ENCODE peak calls at places on chromosomes 3 and 15, in eight cellular contexts. One of them, this sample, is unnamed.

GRCh38 chr3:126947429-126947828 is 35.5 kb upstream of the PLXNA1 start:
- DNase-seq in neural progenitor cell: no peak
- DNase-seq in heart right ventricle: no peak
- DNase-seq in lower leg skin: no peak
- DNase-seq in bronchial epithelial cell: no peak
- DNase-seq in GM12864: no peak
- DNase-seq in HL-60: no peak
- DNase-seq in choroid plexus epithelial cell: no peak
- DNase-seq in this sample: no peak

GRCh38 chr3:123688241-123688747 is 103.4 kb upstream of the HACD2 start:
- DNase-seq in neural progenitor cell: no peak
- DNase-seq in heart right ventricle: no peak
- DNase-seq in lower leg skin: peak
- DNase-seq in bronchial epithelial cell: peak
- DNase-seq in GM12864: no peak
- DNase-seq in HL-60: no peak
- DNase-seq in choroid plexus epithelial cell: peak
- DNase-seq in this sample: no peak

GRCh38 chr3:49747792-49748480 is 24.2 kb upstream of the GMPPB start:
- DNase-seq in neural progenitor cell: no peak
- DNase-seq in heart right ventricle: no peak
- DNase-seq in lower leg skin: no peak
- DNase-seq in bronchial epithelial cell: peak
- DNase-seq in GM12864: no peak
- DNase-seq in HL-60: no peak
- DNase-seq in choroid plexus epithelial cell: peak
- DNase-seq in this sample: no peak

GRCh38 chr3:178129109-178129508 is 407.1 kb upstream of the KCNMB2 start:
- DNase-seq in neural progenitor cell: no peak
- DNase-seq in heart right ventricle: no peak
- DNase-seq in lower leg skin: no peak
- DNase-seq in bronchial epithelial cell: no peak
- DNase-seq in GM12864: no peak
- DNase-seq in HL-60: no peak
- DNase-seq in choroid plexus epithelial cell: no peak
- DNase-seq in this sample: no peak

GRCh38 chr3:149965278-149965677 is 5.4 kb downstream of the PFN2 start:
- DNase-seq in neural progenitor cell: no peak
- DNase-seq in heart right ventricle: no peak
- DNase-seq in lower leg skin: no peak
- DNase-seq in bronchial epithelial cell: no peak
- DNase-seq in GM12864: no peak
- DNase-seq in HL-60: no peak
- DNase-seq in choroid plexus epithelial cell: peak
- DNase-seq in this sample: no peak

GRCh38 chr15:81184188-81184587 is 12.5 kb upstream of the IL16 start:
- DNase-seq in neural progenitor cell: no peak
- DNase-seq in heart right ventricle: no peak
- DNase-seq in lower leg skin: peak
- DNase-seq in bronchial epithelial cell: no peak
- DNase-seq in GM12864: no peak
- DNase-seq in HL-60: no peak
- DNase-seq in choroid plexus epithelial cell: no peak
- DNase-seq in this sample: no peak

GRCh38 chr3:170037463-170038433 is at the start of gene GPR160:
- DNase-seq in neural progenitor cell: peak
- DNase-seq in heart right ventricle: peak
- DNase-seq in lower leg skin: peak
- DNase-seq in bronchial epithelial cell: peak
- DNase-seq in GM12864: no peak
- DNase-seq in HL-60: peak
- DNase-seq in choroid plexus epithelial cell: peak
- DNase-seq in this sample: peak

GRCh38 chr15:82571722-82572222 is 31.5 kb upstream of the RPS17 start:
- DNase-seq in neural progenitor cell: peak
- DNase-seq in heart right ventricle: peak
- DNase-seq in lower leg skin: peak
- DNase-seq in bronchial epithelial cell: no peak
- DNase-seq in GM12864: no peak
- DNase-seq in HL-60: no peak
- DNase-seq in choroid plexus epithelial cell: peak
- DNase-seq in this sample: no peak

GRCh38 chr3:53817211-53817610 is 29.0 kb downstream of the CHDH start:
- DNase-seq in neural progenitor cell: no peak
- DNase-seq in heart right ventricle: no peak
- DNase-seq in lower leg skin: no peak
- DNase-seq in bronchial epithelial cell: no peak
- DNase-seq in GM12864: no peak
- DNase-seq in HL-60: no peak
- DNase-seq in choroid plexus epithelial cell: no peak
- DNase-seq in this sample: no peak

GRCh38 chr15:70247281-70247680 is 149.6 kb upstream of the TLE3 start:
- DNase-seq in neural progenitor cell: no peak
- DNase-seq in heart right ventricle: no peak
- DNase-seq in lower leg skin: no peak
- DNase-seq in bronchial epithelial cell: no peak
- DNase-seq in GM12864: no peak
- DNase-seq in HL-60: no peak
- DNase-seq in choroid plexus epithelial cell: no peak
- DNase-seq in this sample: no peak

GRCh38 chr3:49005298-49005680 is 1.9 kb upstream of the WDR6 start:
- DNase-seq in neural progenitor cell: no peak
- DNase-seq in heart right ventricle: no peak
- DNase-seq in lower leg skin: no peak
- DNase-seq in bronchial epithelial cell: no peak
- DNase-seq in GM12864: no peak
- DNase-seq in HL-60: no peak
- DNase-seq in choroid plexus epithelial cell: no peak
- DNase-seq in this sample: no peak

GRCh38 chr15:63344737-63345390 is 36.8 kb downstream of the CA12 start:
- DNase-seq in neural progenitor cell: no peak
- DNase-seq in heart right ventricle: no peak
- DNase-seq in lower leg skin: no peak
- DNase-seq in bronchial epithelial cell: no peak
- DNase-seq in GM12864: no peak
- DNase-seq in HL-60: no peak
- DNase-seq in choroid plexus epithelial cell: peak
- DNase-seq in this sample: no peak

GRCh38 chr3:187811580-187812250 is 66.4 kb upstream of the BCL6 start:
- DNase-seq in neural progenitor cell: no peak
- DNase-seq in heart right ventricle: no peak
- DNase-seq in lower leg skin: no peak
- DNase-seq in bronchial epithelial cell: peak
- DNase-seq in GM12864: no peak
- DNase-seq in HL-60: peak
- DNase-seq in choroid plexus epithelial cell: peak
- DNase-seq in this sample: no peak

GRCh38 chr3:56389213-56389830 is 78.9 kb downstream of the ERC2 start:
- DNase-seq in neural progenitor cell: no peak
- DNase-seq in heart right ventricle: no peak
- DNase-seq in lower leg skin: no peak
- DNase-seq in bronchial epithelial cell: no peak
- DNase-seq in GM12864: no peak
- DNase-seq in HL-60: no peak
- DNase-seq in choroid plexus epithelial cell: no peak
- DNase-seq in this sample: no peak

GRCh38 chr3:141065841-141066592 is 14.9 kb downstream of the SPSB4 start:
- DNase-seq in neural progenitor cell: no peak
- DNase-seq in heart right ventricle: no peak
- DNase-seq in lower leg skin: no peak
- DNase-seq in bronchial epithelial cell: no peak
- DNase-seq in GM12864: no peak
- DNase-seq in HL-60: no peak
- DNase-seq in choroid plexus epithelial cell: no peak
- DNase-seq in this sample: no peak

GRCh38 chr3:60650171-60650570 is 601.1 kb downstream of the FHIT start:
- DNase-seq in neural progenitor cell: no peak
- DNase-seq in heart right ventricle: no peak
- DNase-seq in lower leg skin: no peak
- DNase-seq in bronchial epithelial cell: no peak
- DNase-seq in GM12864: no peak
- DNase-seq in HL-60: no peak
- DNase-seq in choroid plexus epithelial cell: no peak
- DNase-seq in this sample: no peak

GRCh38 chr15:39709941-39710340 is 72.7 kb downstream of the FSIP1 start:
- DNase-seq in neural progenitor cell: no peak
- DNase-seq in heart right ventricle: no peak
- DNase-seq in lower leg skin: no peak
- DNase-seq in bronchial epithelial cell: no peak
- DNase-seq in GM12864: no peak
- DNase-seq in HL-60: no peak
- DNase-seq in choroid plexus epithelial cell: peak
- DNase-seq in this sample: no peak

GRCh38 chr15:90892023-90892422 is 7.7 kb downstream of the FES start:
- DNase-seq in neural progenitor cell: no peak
- DNase-seq in heart right ventricle: no peak
- DNase-seq in lower leg skin: no peak
- DNase-seq in bronchial epithelial cell: no peak
- DNase-seq in GM12864: no peak
- DNase-seq in HL-60: no peak
- DNase-seq in choroid plexus epithelial cell: no peak
- DNase-seq in this sample: no peak

GRCh38 chr15:90892498-90893174 is 8.3 kb downstream of the FES start:
- DNase-seq in neural progenitor cell: no peak
- DNase-seq in heart right ventricle: no peak
- DNase-seq in lower leg skin: no peak
- DNase-seq in bronchial epithelial cell: no peak
- DNase-seq in GM12864: no peak
- DNase-seq in HL-60: no peak
- DNase-seq in choroid plexus epithelial cell: no peak
- DNase-seq in this sample: no peak

GRCh38 chr15:90891346-90891949 is 7.1 kb downstream of the FES start:
- DNase-seq in neural progenitor cell: no peak
- DNase-seq in heart right ventricle: no peak
- DNase-seq in lower leg skin: no peak
- DNase-seq in bronchial epithelial cell: no peak
- DNase-seq in GM12864: no peak
- DNase-seq in HL-60: no peak
- DNase-seq in choroid plexus epithelial cell: no peak
- DNase-seq in this sample: no peak

GRCh38 chr15:90895571-90896117 is 7.5 kb upstream of the MAN2A2 start:
- DNase-seq in neural progenitor cell: peak
- DNase-seq in heart right ventricle: no peak
- DNase-seq in lower leg skin: no peak
- DNase-seq in bronchial epithelial cell: no peak
- DNase-seq in GM12864: no peak
- DNase-seq in HL-60: peak
- DNase-seq in choroid plexus epithelial cell: peak
- DNase-seq in this sample: no peak

GRCh38 chr15:90893175-90894090 is 9.1 kb downstream of the FES start:
- DNase-seq in neural progenitor cell: no peak
- DNase-seq in heart right ventricle: no peak
- DNase-seq in lower leg skin: no peak
- DNase-seq in bronchial epithelial cell: no peak
- DNase-seq in GM12864: no peak
- DNase-seq in HL-60: no peak
- DNase-seq in choroid plexus epithelial cell: no peak
- DNase-seq in this sample: no peak
- TF ChIP-seq CTCF in neural progenitor cell: no peak
- TF ChIP-seq CTCF in heart right ventricle: peak
- TF ChIP-seq CTCF in lower leg skin: no peak
- TF ChIP-seq CTCF in bronchial epithelial cell: no peak
- TF ChIP-seq CTCF in GM12864: peak
- TF ChIP-seq CTCF in HL-60: no peak
- TF ChIP-seq CTCF in choroid plexus epithelial cell: no peak
- TF ChIP-seq CTCF in this sample: peak

DNA sequence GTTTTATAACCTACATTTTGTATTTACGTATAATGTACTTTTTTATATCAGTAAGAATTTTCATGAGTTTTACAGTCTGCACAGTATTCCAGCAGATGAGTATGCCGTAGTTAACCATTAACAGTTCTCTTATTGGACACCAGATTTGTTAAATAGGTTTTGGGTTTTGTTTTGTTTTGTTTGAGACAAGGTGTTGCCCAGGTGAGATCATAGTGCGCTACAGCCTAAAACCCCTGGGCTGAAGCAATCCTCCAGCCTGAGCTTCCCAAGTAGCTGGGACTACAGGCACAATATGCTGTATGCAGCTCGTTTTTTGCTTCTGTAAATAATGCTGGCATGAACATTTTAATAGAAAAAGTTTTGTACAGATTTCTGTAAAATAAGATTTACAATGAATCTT is 88.6 kb upstream of the CHD2 start:
- DNase-seq in neural progenitor cell: no peak
- DNase-seq in heart right ventricle: no peak
- DNase-seq in lower leg skin: no peak
- DNase-seq in bronchial epithelial cell: peak
- DNase-seq in GM12864: no peak
- DNase-seq in HL-60: no peak
- DNase-seq in choroid plexus epithelial cell: no peak
- DNase-seq in this sample: no peak
- H3K4me3 ChIP-seq in neural progenitor cell: peak
- H3K4me3 ChIP-seq in heart right ventricle: peak
- H3K4me3 ChIP-seq in lower leg skin: no peak
- H3K4me3 ChIP-seq in bronchial epithelial cell: peak
- H3K4me3 ChIP-seq in GM12864: no peak
- H3K4me3 ChIP-seq in HL-60: no peak
- H3K4me3 ChIP-seq in choroid plexus epithelial cell: no peak
- H3K4me3 ChIP-seq in this sample: no peak

DNA sequence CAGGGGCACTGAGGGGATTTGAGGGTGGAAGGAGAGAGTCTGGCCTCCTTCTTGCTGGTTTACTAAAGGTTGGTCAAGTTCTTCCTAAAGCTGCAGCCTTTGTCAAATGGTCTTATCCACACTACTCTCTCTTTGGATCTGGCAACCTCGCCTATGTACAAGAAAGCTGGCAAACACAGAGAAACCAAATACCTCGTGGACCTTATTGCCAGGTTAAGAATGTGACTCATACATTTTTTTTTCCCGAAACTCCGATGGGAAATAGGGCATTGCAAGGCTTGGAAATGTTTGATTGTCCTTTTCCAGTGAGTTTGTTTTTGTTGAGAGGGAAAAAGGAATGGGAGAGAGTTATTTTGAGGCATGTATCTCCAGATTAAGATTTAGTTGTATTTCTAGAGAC is 13.9 kb downstream of the EOMES start:
- DNase-seq in neural progenitor cell: no peak
- DNase-seq in heart right ventricle: no peak
- DNase-seq in lower leg skin: no peak
- DNase-seq in bronchial epithelial cell: peak
- DNase-seq in GM12864: no peak
- DNase-seq in HL-60: no peak
- DNase-seq in choroid plexus epithelial cell: no peak
- DNase-seq in this sample: no peak
- TF ChIP-seq CTCF in neural progenitor cell: no peak
- TF ChIP-seq CTCF in heart right ventricle: no peak
- TF ChIP-seq CTCF in lower leg skin: no peak
- TF ChIP-seq CTCF in bronchial epithelial cell: no peak
- TF ChIP-seq CTCF in GM12864: no peak
- TF ChIP-seq CTCF in HL-60: no peak
- TF ChIP-seq CTCF in choroid plexus epithelial cell: no peak
- TF ChIP-seq CTCF in this sample: no peak

DNA sequence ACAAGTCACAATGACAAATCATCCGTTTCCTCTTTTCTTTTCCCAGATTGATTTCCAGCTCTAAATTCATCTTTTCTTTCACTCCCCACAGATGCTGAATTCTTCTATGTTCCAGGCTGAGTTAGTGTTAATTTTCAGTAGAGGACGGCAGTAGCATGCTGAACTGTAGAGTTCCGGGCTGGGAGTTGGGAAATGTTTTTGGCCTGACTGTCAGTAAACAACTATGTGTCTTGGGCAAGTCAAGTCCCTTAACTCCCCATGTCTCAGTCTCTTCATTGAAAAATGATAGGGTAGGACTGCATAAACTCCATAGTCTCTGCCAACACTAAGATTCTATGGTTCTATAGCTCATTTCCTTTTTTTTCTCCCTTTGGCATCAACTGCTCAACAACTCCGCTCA is 333.9 kb downstream of the TIGIT start:
- DNase-seq in neural progenitor cell: no peak
- DNase-seq in heart right ventricle: peak
- DNase-seq in lower leg skin: peak
- DNase-seq in bronchial epithelial cell: no peak
- DNase-seq in GM12864: no peak
- DNase-seq in HL-60: no peak
- DNase-seq in choroid plexus epithelial cell: peak
- DNase-seq in this sample: no peak
- H3K4me3 ChIP-seq in neural progenitor cell: no peak
- H3K4me3 ChIP-seq in heart right ventricle: no peak
- H3K4me3 ChIP-seq in lower leg skin: no peak
- H3K4me3 ChIP-seq in bronchial epithelial cell: no peak
- H3K4me3 ChIP-seq in GM12864: no peak
- H3K4me3 ChIP-seq in HL-60: no peak
- H3K4me3 ChIP-seq in choroid plexus epithelial cell: no peak
- H3K4me3 ChIP-seq in this sample: no peak

This sample was measured in GM06990.